ENCODE peak calls at places on chromosome 20, in six cellular contexts. U, W, R, G, Q and T are unnamed samples. For H3K4me1, the result is how much of the 10 kb centered on the place peaks cover.

GRCh38 chr20:32465092-32465900 is 107.2 kb downstream of the ASXL1 start:
- DNase-seq in U (no peak), W (peak), R (no peak), G (no peak), Q (peak), T (peak)

GRCh38 chr20:24805456-24806233 is 143.4 kb upstream of the CST7 start:
- DNase-seq in U (no peak), W (no peak), R (no peak), G (no peak), Q (no peak), T (no peak)

GRCh38 chr20:25310921-25311728 is 63.2 kb downstream of the PYGB start:
- DNase-seq in U (no peak), W (peak), R (no peak), G (no peak), Q (no peak), T (no peak)

GRCh38 chr20:14745830-14746229 is 408.4 kb upstream of the FLRT3 start:
- DNase-seq in U (no peak), W (no peak), R (no peak), G (no peak), Q (no peak), T (no peak)

GRCh38 chr20:8780926-8781325 is 288.0 kb upstream of the PLCB4 start:
- DNase-seq in U (no peak), W (no peak), R (no peak), G (no peak), Q (no peak), T (no peak)

GRCh38 chr20:52379723-52380336 is 188.3 kb upstream of the ZFP64 start:
- DNase-seq in U (peak), W (no peak), R (no peak), G (peak), Q (no peak), T (peak)

GRCh38 chr20:7094438-7094997 is 327.0 kb downstream of the BMP2 start:
- DNase-seq in U (no peak), W (no peak), R (no peak), G (no peak), Q (no peak), T (no peak)

GRCh38 chr20:17849901-17850673 is 118.5 kb downstream of the SNX5 start:
- DNase-seq in U (no peak), W (peak), R (no peak), G (no peak), Q (no peak), T (peak)

GRCh38 chr20:2812189-2812588 is 2.6 kb upstream of the C20orf141 start:
- DNase-seq in U (no peak), W (no peak), R (no peak), G (no peak), Q (no peak), T (no peak)

GRCh38 chr20:55555075-55555650 is 450.2 kb downstream of the CBLN4 start:
- DNase-seq in U (no peak), W (no peak), R (no peak), G (no peak), Q (no peak), T (no peak)

GRCh38 chr20:14979472-14979986 is 642.1 kb upstream of the FLRT3 start:
- DNase-seq in U (no peak), W (peak), R (no peak), G (no peak), Q (no peak), T (no peak)

GRCh38 chr20:60172306-60172984 is 214.2 kb downstream of the CDH26 start:
- DNase-seq in U (no peak), W (no peak), R (no peak), G (no peak), Q (no peak), T (no peak)

GRCh38 chr20:23086931-23087411 is 847 bp upstream of the CD93 start:
- DNase-seq in U (no peak), W (no peak), R (no peak), G (no peak), Q (no peak), T (no peak)

GRCh38 chr20:58696411-58696961 is 3.9 kb downstream of the NPEPL1 start:
- DNase-seq in U (no peak), W (no peak), R (no peak), G (no peak), Q (no peak), T (no peak)

GRCh38 chr20:62136283-62137091 is 6.7 kb downstream of the PSMA7 start:
- DNase-seq in U (peak), W (peak), R (peak), G (peak), Q (peak), T (peak)

GRCh38 chr20:50717974-50718761 is 13.2 kb upstream of the PARD6B start:
- DNase-seq in U (no peak), W (no peak), R (no peak), G (no peak), Q (no peak), T (no peak)

GRCh38 chr20:59805266-59805665 is 128.2 kb downstream of the SYCP2 start:
- DNase-seq in U (no peak), W (no peak), R (no peak), G (no peak), Q (no peak), T (no peak)

GRCh38 chr20:15708984-15709598 is 864.2 kb downstream of the KIF16B start:
- DNase-seq in U (no peak), W (no peak), R (no peak), G (peak), Q (no peak), T (no peak)

GRCh38 chr20:23358923-23359572 is 2.9 kb upstream of the GZF1 start:
- DNase-seq in U (no peak), W (no peak), R (no peak), G (no peak), Q (no peak), T (no peak)

GRCh38 chr20:61664741-61665320 is 400.9 kb downstream of the TAF4 start:
- DNase-seq in U (no peak), W (no peak), R (no peak), G (no peak), Q (no peak), T (no peak)

GRCh38 chr20:25397827-25398226 is 7.2 kb upstream of the ABHD12 start:
- DNase-seq in U (no peak), W (peak), R (no peak), G (no peak), Q (no peak), T (no peak)

GRCh38 chr20:62489186-62489939 is 13.6 kb upstream of the GATA5 start:
- DNase-seq in U (no peak), W (peak), R (no peak), G (no peak), Q (no peak), T (no peak)

GRCh38 chr20:57651977-57652864 is 32.0 kb upstream of the ZBP1 start:
- DNase-seq in U (no peak), W (no peak), R (no peak), G (peak), Q (no peak), T (peak)

GRCh38 chr20:24991897-24992419 is 593 bp downstream of the APMAP start:
- DNase-seq in U (no peak), W (no peak), R (no peak), G (no peak), Q (no peak), T (no peak)

GRCh38 chr20:63445075-63445734 is 27.2 kb downstream of the KCNQ2 start:
- DNase-seq in U (no peak), W (no peak), R (no peak), G (no peak), Q (no peak), T (no peak)

GRCh38 chr20:34709836-34710567 is 5.9 kb downstream of the TP53INP2 start:
- DNase-seq in U (no peak), W (no peak), R (no peak), G (peak), Q (no peak), T (peak)

DNA sequence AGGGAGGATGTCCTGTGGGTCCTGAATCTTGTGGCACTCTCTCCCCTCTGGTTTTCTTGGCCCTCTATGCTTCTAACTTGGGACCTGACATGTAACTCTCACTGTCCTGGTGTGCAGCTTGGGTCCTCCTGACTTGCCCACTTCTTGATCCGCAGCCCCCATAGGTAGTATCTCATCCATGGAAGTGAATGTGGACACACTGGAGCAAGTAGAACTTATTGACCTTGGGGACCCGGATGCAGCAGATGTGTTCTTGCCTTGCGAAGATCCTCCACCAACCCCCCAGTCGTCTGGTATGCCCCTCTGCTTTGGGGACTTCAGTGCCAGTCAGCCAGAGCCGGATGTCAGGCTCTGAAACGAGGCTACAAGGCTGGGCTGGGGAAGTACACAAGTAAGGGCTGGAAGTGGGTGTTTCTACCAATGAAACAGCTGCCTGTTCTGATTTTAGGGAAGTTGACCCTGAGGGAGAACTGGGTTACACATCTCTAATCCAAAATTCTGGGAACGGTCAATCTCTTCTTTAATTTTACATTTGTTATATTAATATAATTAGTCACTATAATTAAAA is 641 bp downstream of the DBNDD2 start:
- DNase-seq in U (peak), W (no peak), R (no peak), G (no peak), Q (no peak), T (no peak)
- H3K4me3 ChIP-seq in U (no peak), W (no peak), R (no peak), G (no peak), Q (no peak), T (no peak)

GRCh38 chr20:10654630-10655029 is 19.2 kb downstream of the JAG1 start:
- DNase-seq in U (no peak), W (no peak), R (no peak), G (no peak), Q (no peak), T (no peak)
- H3K4me1 ChIP-seq in U (under half), W (under half), R (under half), G (under half), Q (under half), T (under half)

DNA sequence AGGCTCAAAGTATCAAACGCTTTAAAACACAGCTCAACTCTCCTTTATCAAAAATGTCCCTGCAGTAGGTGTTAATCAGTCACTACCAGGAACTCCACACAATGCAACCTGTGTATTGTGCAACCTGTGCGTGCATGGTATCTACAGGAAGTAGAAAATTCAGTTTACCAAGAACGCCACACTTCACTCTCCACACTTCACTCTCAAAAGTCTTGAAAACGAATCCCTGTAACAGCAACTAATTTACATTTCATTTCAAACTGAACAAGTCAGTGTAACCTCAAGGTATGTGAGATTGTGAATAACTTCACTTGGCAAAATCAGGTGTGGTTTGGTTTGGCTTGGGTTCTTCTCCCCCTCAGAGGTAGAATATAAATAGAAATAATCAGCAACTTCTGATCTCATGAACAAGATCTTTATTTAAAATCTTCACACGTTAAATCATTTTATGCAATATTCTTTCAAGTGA is 1.6 kb downstream of the RALGAPA2 start:
- DNase-seq in U (peak), W (peak), R (peak), G (no peak), Q (peak), T (no peak)
- H3K4me3 ChIP-seq in U (peak), W (peak), R (peak), G (peak), Q (peak), T (no peak)

GRCh38 chr20:38985603-38986170 is 23.5 kb downstream of the DHX35 start:
- DNase-seq in U (no peak), W (peak), R (no peak), G (no peak), Q (no peak), T (no peak)
- H3K4me1 ChIP-seq in U (under half), W (under half), R (under half), G (under half), Q (under half), T (under half)

GRCh38 chr20:53660947-53661381 is 67.3 kb upstream of the ZNF217 start:
- DNase-seq in U (peak), W (no peak), R (peak), G (no peak), Q (no peak), T (no peak)
- H3K4me3 ChIP-seq in U (peak), W (no peak), R (peak), G (peak), Q (no peak), T (no peak)

GRCh38 chr20:44411757-44412401 is 56.4 kb downstream of the HNF4A start:
- DNase-seq in U (no peak), W (no peak), R (no peak), G (no peak), Q (no peak), T (no peak)

GRCh38 chr20:44409132-44409600 is 53.7 kb downstream of the HNF4A start:
- DNase-seq in U (no peak), W (peak), R (no peak), G (no peak), Q (no peak), T (no peak)

GRCh38 chr20:44411020-44411756 is 55.7 kb downstream of the HNF4A start:
- DNase-seq in U (no peak), W (no peak), R (no peak), G (no peak), Q (no peak), T (no peak)

GRCh38 chr20:44412402-44413144 is 57.1 kb downstream of the HNF4A start:
- DNase-seq in U (no peak), W (no peak), R (no peak), G (no peak), Q (no peak), T (no peak)

DNA sequence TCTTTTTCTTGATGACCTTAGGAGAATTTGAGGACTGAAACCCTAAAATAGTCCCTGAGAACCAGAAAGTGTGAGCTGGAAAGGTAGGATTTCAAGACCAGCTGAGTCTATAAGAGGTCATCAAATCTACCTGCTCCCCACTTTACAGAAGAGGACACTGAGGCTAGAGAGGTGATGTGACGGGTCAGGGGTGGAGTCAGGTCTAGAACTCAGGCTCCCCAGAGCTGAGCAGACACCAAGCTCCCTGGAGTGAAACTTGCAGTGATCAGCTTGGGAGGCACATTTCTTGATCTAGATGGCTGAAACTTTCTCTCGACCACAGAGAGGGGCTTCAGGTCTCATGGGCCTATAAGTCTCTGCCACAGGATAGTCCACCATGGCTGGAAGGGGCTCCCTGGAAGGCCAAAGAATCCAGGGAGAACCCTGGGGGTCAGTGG is 55.1 kb downstream of the HNF4A start:
- DNase-seq in U (no peak), W (no peak), R (no peak), G (no peak), Q (no peak), T (no peak)
- H3K4me1 ChIP-seq in U (under half), W (under half), R (under half), G (under half), Q (under half), T (under half)

GRCh38 chr20:48008850-48009535 is 223.7 kb upstream of the SULF2 start:
- DNase-seq in U (no peak), W (no peak), R (no peak), G (no peak), Q (no peak), T (no peak)

GRCh38 chr20:48015136-48015925 is 230.1 kb upstream of the SULF2 start:
- DNase-seq in U (no peak), W (no peak), R (no peak), G (no peak), Q (no peak), T (no peak)

GRCh38 chr20:48010623-48011022 is 225.3 kb upstream of the SULF2 start:
- DNase-seq in U (no peak), W (no peak), R (no peak), G (no peak), Q (no peak), T (no peak)

GRCh38 chr20:48011025-48011424 is 225.7 kb upstream of the SULF2 start:
- DNase-seq in U (no peak), W (no peak), R (no peak), G (no peak), Q (no peak), T (no peak)

GRCh38 chr20:48012401-48012974 is 227.2 kb upstream of the SULF2 start:
- DNase-seq in U (no peak), W (peak), R (no peak), G (no peak), Q (no peak), T (no peak)
- H3K4me3 ChIP-seq in U (no peak), W (no peak), R (no peak), G (no peak), Q (no peak), T (no peak)

GRCh38 chr20:3814928-3815495 is 5.3 kb upstream of the AP5S1 start:
- DNase-seq in U (no peak), W (no peak), R (no peak), G (no peak), Q (no peak), T (no peak)

GRCh38 chr20:3812975-3813599 is 7.3 kb upstream of the AP5S1 start:
- DNase-seq in U (no peak), W (no peak), R (no peak), G (no peak), Q (no peak), T (no peak)

GRCh38 chr20:3812259-3812681 is 8.1 kb upstream of the AP5S1 start:
- DNase-seq in U (no peak), W (no peak), R (no peak), G (no peak), Q (no peak), T (no peak)

GRCh38 chr20:3815703-3816315 is 4.5 kb upstream of the AP5S1 start:
- DNase-seq in U (peak), W (no peak), R (no peak), G (peak), Q (no peak), T (no peak)

DNA sequence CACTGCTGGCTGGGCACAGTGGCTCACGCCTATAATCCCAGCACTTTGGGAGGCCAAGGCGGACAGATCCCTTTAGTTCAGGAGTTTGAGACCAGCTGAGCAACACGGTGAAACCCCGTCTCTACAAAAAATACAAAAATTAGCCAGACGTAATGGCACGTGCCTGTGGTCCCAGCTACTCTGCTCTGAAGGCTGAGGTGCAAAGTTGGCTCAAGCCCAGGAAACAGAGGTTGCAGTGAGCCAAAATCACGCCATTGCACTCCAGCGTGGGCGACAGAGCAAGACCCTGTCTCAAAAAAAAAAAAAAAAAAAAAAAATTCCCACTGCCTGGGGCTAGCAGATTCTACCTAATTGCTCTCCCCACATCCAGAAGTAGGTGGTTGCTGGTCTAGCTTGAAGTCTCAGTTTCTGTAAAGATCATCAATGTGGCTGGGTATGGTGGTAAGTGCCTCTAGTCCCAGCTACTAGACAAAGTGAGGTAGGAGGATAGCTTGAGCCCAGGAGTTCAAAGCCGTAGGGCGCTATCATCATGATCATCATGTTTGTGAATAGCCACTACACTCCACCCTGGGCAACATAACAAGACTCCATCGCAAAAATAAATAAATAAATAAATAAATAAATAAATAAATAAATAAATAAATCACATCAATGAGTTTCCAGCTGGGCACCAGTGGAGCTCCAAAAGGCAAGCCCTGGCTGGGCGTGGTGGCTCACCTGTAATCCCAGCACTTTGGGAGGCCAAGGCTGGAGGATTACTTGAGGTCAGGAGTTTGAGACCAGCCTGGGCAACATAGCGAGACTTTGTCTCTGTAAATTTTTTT is 6.4 kb upstream of the AP5S1 start:
- DNase-seq in U (peak), W (no peak), R (no peak), G (peak), Q (no peak), T (no peak)
- H3K4me1 ChIP-seq in U (half or more), W (under half), R (half or more), G (half or more), Q (under half), T (under half)

GRCh38 chr20:33686984-33687366 is 790 bp upstream of the E2F1 start:
- DNase-seq in U (no peak), W (no peak), R (no peak), G (no peak), Q (no peak), T (no peak)
- H3K4me3 ChIP-seq in U (peak), W (peak), R (no peak), G (peak), Q (peak), T (peak)

GRCh38 chr20:37695684-37696342 is 2.0 kb downstream of the CTNNBL1 start:
- DNase-seq in U (no peak), W (no peak), R (no peak), G (no peak), Q (no peak), T (no peak)

GRCh38 chr20:37693203-37693602 is 627 bp upstream of the CTNNBL1 start:
- DNase-seq in U (no peak), W (no peak), R (no peak), G (no peak), Q (no peak), T (no peak)

GRCh38 chr20:37690626-37691369 is 3.0 kb upstream of the CTNNBL1 start:
- DNase-seq in U (no peak), W (no peak), R (no peak), G (no peak), Q (no peak), T (no peak)

GRCh38 chr20:37692447-37693166 is 1.2 kb upstream of the CTNNBL1 start:
- DNase-seq in U (no peak), W (no peak), R (no peak), G (no peak), Q (no peak), T (no peak)

GRCh38 chr20:37693629-37694626 is at the start of gene CTNNBL1:
- DNase-seq in U (peak), W (peak), R (peak), G (peak), Q (peak), T (peak)
- H3K4me1 ChIP-seq in U (under half), W (under half), R (under half), G (under half), Q (under half), T (under half)